ENCODE peak calls at places on chromosomes 12 and 14, in seven cellular contexts. W is dorsolateral prefrontal cortex, K is esophagus squamous epithelium, V is fibroblast of the aortic adventitia, E is astrocyte of the spinal cord, X is mucosa of descending colon, T is WERI-Rb-1. D is an unnamed sample.

GRCh38 chr14:30291216-30291615 is 267.7 kb upstream of the G2E3 start:
- DNase-seq in K (no peak), X (no peak), E (peak), V (peak), W (no peak), T (no peak), D (peak)

GRCh38 chr14:30692669-30693068 is 70.5 kb downstream of the SCFD1 start:
- DNase-seq in X (no peak), T (no peak), W (no peak), K (no peak), V (no peak), E (no peak), D (no peak)

GRCh38 chr14:95700221-95700976 is 13.5 kb downstream of the TCL1A start:
- DNase-seq in K (no peak), X (no peak), W (no peak), T (no peak), E (no peak), V (no peak), D (no peak)

GRCh38 chr12:109111775-109112491 is 4.5 kb upstream of the ACACB start:
- DNase-seq in T (peak), V (peak), E (peak), K (no peak), W (peak), X (peak), D (no peak)

GRCh38 chr14:33679461-33680225 is 271.2 kb downstream of the EGLN3 start:
- DNase-seq in W (no peak), V (peak), K (no peak), X (no peak), E (peak), T (no peak), D (peak)

GRCh38 chr14:99552572-99553216 is 51.3 kb downstream of the CCDC85C start:
- DNase-seq in T (no peak), K (no peak), V (no peak), E (no peak), W (no peak), X (peak), D (no peak)

GRCh38 chr14:61429316-61429715 is 107.9 kb downstream of the PRKCH start:
- DNase-seq in W (no peak), V (no peak), E (no peak), T (no peak), X (no peak), K (no peak), D (no peak)

GRCh38 chr12:62799126-62799736 is 135.7 kb downstream of the PPM1H start:
- DNase-seq in K (no peak), V (peak), T (peak), W (peak), E (peak), X (peak), D (no peak)

GRCh38 chr12:124449623-124450375 is 117.6 kb downstream of the NCOR2 start:
- DNase-seq in E (no peak), T (no peak), W (no peak), V (no peak), X (no peak), K (no peak), D (no peak)

GRCh38 chr14:101761881-101762529 is 496 bp downstream of the PPP2R5C start:
- DNase-seq in E (no peak), K (peak), X (peak), T (peak), W (peak), V (no peak), D (no peak)

GRCh38 chr14:68922201-68922613 is 56.9 kb downstream of the ACTN1 start:
- DNase-seq in T (no peak), K (no peak), W (no peak), E (no peak), V (no peak), X (no peak), D (no peak)

GRCh38 chr14:23307687-23308644 is 1.3 kb downstream of the BCL2L2 start:
- DNase-seq in E (no peak), W (no peak), X (no peak), V (peak), T (no peak), K (no peak), D (no peak)

GRCh38 chr14:67268456-67269115 is 27.4 kb downstream of the PALS1 start:
- DNase-seq in W (no peak), K (no peak), X (no peak), V (no peak), E (no peak), T (no peak), D (no peak)

GRCh38 chr14:91368681-91369416 is 48.8 kb downstream of the CCDC88C start:
- DNase-seq in X (no peak), W (no peak), K (no peak), T (no peak), V (no peak), E (no peak), D (no peak)

GRCh38 chr12:129063600-129063999 is 210.3 kb downstream of the GLT1D1 start:
- DNase-seq in W (no peak), V (no peak), X (no peak), E (no peak), T (no peak), K (no peak), D (no peak)

GRCh38 chr12:67517181-67517887 is 131.2 kb upstream of the DYRK2 start:
- DNase-seq in W (peak), T (no peak), E (peak), K (no peak), V (peak), X (no peak), D (no peak)

GRCh38 chr12:91604897-91605296 is 422.3 kb upstream of the DCN start:
- DNase-seq in V (no peak), X (no peak), E (no peak), T (no peak), K (no peak), W (no peak), D (no peak)

GRCh38 chr12:1517007-1517406 is 77.4 kb downstream of the FBXL14 start:
- DNase-seq in W (no peak), T (peak), K (no peak), V (peak), E (peak), X (no peak), D (no peak)

GRCh38 chr14:40368314-40368713 is 936.1 kb upstream of the FBXO33 start:
- DNase-seq in T (no peak), X (no peak), K (no peak), V (no peak), W (no peak), E (peak), D (no peak)

GRCh38 chr14:94638330-94638729 is 26.1 kb downstream of the SERPINA3 start:
- DNase-seq in W (no peak), K (no peak), X (no peak), E (no peak), V (no peak), T (no peak), D (no peak)

GRCh38 chr14:54902143-54902520 is 494 bp downstream of the GCH1 start:
- DNase-seq in T (peak), K (peak), W (peak), E (peak), X (peak), V (peak), D (no peak)

GRCh38 chr12:92088802-92089201 is 56.8 kb downstream of the BTG1 start:
- DNase-seq in W (no peak), X (no peak), E (no peak), V (no peak), T (peak), K (no peak), D (no peak)

GRCh38 chr12:112848972-112849371 is 57.4 kb downstream of the RPH3A start:
- DNase-seq in T (no peak), V (no peak), X (no peak), K (no peak), W (no peak), E (no peak), D (no peak)

GRCh38 chr12:96078281-96078761 is 42.9 kb upstream of the LTA4H start:
- DNase-seq in V (peak), E (no peak), W (peak), K (no peak), T (no peak), X (no peak), D (no peak)

GRCh38 chr12:47391566-47391965 is 311.8 kb upstream of the AMIGO2 start:
- DNase-seq in T (no peak), W (no peak), K (no peak), V (no peak), E (no peak), X (peak), D (no peak)

GRCh38 chr12:109027767-109028166 is 6.9 kb upstream of the SVOP start:
- DNase-seq in K (no peak), W (no peak), T (no peak), X (no peak), V (peak), E (peak), D (no peak)

GRCh38 chr12:89280833-89281533 is 71.3 kb downstream of the DUSP6 start:
- DNase-seq in V (peak), W (no peak), T (no peak), K (no peak), X (no peak), E (no peak), D (no peak)

GRCh38 chr14:61512026-61512425 is 183.3 kb upstream of the HIF1A start:
- DNase-seq in K (no peak), W (no peak), T (no peak), V (no peak), X (no peak), E (no peak), D (no peak)

GRCh38 chr12:106903241-106903950 is 52.3 kb upstream of the TMEM263 start:
- DNase-seq in V (peak), E (peak), W (peak), K (no peak), X (peak), T (peak), D (no peak)

GRCh38 chr14:49634547-49635334 is at the start of gene DNAAF2:
- DNase-seq in E (peak), T (peak), K (peak), V (peak), W (peak), X (peak), D (peak)

GRCh38 chr12:70196732-70197361 is 46.4 kb upstream of the CNOT2 start:
- DNase-seq in E (peak), X (no peak), V (peak), K (no peak), W (peak), T (peak), D (no peak)

GRCh38 chr14:26180221-26180620 is 417.6 kb downstream of the NOVA1 start:
- DNase-seq in E (no peak), K (no peak), T (no peak), X (no peak), V (no peak), W (no peak), D (no peak)

GRCh38 chr12:116691205-116691604 is 46.7 kb downstream of the SPRING1 start:
- DNase-seq in W (no peak), K (no peak), T (no peak), E (no peak), X (no peak), V (no peak), D (no peak)

GRCh38 chr12:116684891-116685290 is 53.0 kb downstream of the SPRING1 start:
- DNase-seq in K (no peak), V (no peak), T (no peak), X (no peak), E (no peak), W (no peak), D (no peak)

GRCh38 chr12:116690016-116690709 is 47.7 kb downstream of the SPRING1 start:
- DNase-seq in E (no peak), W (no peak), V (no peak), K (no peak), X (no peak), T (peak), D (no peak)

GRCh38 chr12:116689586-116689985 is 48.3 kb downstream of the SPRING1 start:
- DNase-seq in T (no peak), E (no peak), W (no peak), X (no peak), K (no peak), V (no peak), D (no peak)

DNA sequence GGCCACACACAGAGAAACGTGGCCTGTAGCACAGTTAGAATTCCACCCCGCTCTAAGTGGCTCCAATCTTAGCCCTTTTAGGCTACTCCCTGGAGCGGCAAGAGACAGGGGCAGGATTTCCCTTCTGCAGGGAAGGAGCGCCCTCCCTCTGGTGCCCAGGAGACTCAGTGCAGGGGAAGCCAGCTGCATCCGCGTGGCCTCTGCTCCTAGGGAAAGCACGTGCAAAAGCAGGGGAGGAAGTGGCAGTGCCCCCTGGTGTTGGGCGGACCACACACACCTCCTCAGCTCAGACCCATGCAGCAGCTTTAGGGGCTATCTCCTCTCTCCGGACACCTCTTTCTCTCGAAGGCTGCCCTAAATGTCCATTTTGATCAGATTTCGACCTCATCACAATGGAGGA is 50.0 kb downstream of the SPRING1 start:
- DNase-seq in W (no peak), E (no peak), K (no peak), T (peak), X (peak), V (no peak), D (no peak)
- TF ChIP-seq CTCF in W (peak), E (peak), K (no peak), T (peak), X (no peak), V (peak), D (peak)

GRCh38 chr12:101792046-101792931 is 38.5 kb downstream of the GNPTAB start:
- DNase-seq in X (no peak), T (no peak), E (no peak), V (peak), K (no peak), W (no peak), D (no peak)
- TF ChIP-seq CTCF in X (no peak), T (peak), E (peak), V (peak), K (no peak), W (peak), D (peak)

DNA sequence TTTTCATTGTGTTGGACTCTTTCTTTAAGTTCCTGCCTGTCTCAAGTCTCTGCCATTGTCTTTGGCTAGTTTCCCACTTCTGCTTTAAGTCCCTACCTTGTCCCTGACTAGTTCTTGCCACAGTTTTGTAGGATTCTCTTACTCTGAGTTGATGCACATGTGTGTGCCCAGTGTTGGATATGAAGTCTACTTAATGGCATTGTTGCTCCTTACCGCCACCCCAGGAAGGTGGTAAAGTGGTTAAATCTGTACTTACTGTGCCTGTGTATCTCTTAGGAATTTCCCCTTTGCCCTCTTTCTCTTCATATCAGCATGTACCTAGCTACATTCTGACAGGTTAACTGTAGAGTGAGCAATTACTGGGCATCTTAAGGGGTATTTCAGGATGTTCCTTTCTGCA is 227.1 kb downstream of the NUBPL start:
- DNase-seq in X (no peak), E (no peak), K (no peak), T (no peak), V (no peak), W (no peak), D (no peak)
- TF ChIP-seq CTCF in X (no peak), E (no peak), K (no peak), T (no peak), V (no peak), W (no peak), D (no peak)

GRCh38 chr12:104456417-104456949 is at the start of gene CHST11:
- DNase-seq in V (peak), T (peak), X (peak), K (peak), E (peak), W (peak), D (peak)

GRCh38 chr12:104455594-104456416 is 943 bp upstream of the CHST11 start:
- DNase-seq in X (no peak), K (no peak), W (no peak), V (no peak), T (no peak), E (no peak), D (no peak)

GRCh38 chr12:104457746-104458644 is 1.2 kb downstream of the CHST11 start:
- DNase-seq in T (no peak), K (no peak), E (no peak), W (peak), X (peak), V (peak), D (no peak)

GRCh38 chr12:104458645-104459555 is 2.2 kb downstream of the CHST11 start:
- DNase-seq in X (peak), E (peak), T (no peak), W (peak), V (peak), K (no peak), D (no peak)

DNA sequence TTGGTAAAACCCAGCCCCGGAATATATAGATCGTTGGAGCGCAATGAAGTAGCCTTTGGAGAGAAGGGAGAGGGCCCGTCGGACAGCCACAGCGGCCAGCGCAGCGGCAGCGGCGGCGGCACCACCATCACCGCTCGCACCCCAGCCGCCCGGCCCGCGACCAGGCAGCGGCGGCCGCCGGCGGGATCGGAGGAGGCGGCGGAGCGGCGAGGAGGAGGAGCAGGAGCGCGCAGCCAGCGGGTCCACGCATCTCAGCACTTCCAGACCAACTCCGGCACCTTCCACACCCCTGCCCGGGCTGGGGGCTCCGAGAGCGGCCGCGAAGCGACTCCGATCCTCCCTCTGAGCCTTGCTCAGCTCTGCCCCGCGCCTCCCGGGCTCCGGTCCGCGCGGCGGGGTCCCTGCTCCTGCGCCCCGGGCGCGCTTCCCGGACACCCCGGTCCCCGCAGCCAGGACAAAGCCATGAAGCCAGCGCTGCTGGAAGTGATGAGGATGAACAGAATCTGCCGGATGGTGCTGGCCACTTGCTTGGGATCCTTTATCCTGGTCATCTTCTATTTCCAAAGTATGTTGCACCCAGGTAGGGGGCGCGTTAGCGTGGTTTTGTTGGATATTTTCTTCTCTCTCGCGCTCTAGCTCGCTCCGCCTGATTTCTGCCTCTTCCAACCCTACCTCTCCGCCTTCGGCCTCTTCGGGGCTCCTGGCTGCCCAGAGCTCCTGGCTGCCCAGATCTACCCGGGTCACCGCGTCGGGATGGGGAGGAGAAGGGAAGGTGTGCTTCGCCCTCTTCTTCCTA is 400 bp downstream of the CHST11 start:
- DNase-seq in X (peak), V (peak), W (peak), T (peak), E (peak), K (no peak), D (no peak)
- TF ChIP-seq CTCF in X (no peak), V (peak), W (peak), T (peak), E (peak), K (peak), D (peak)

GRCh38 chr12:29153231-29153630 is 4.2 kb downstream of the FAR2 start:
- DNase-seq in W (no peak), K (no peak), V (no peak), E (no peak), X (no peak), T (no peak), D (no peak)
- TF ChIP-seq CTCF in W (no peak), K (no peak), V (no peak), E (no peak), X (no peak), T (no peak), D (no peak)

GRCh38 chr12:75935544-75936242 is 95.9 kb downstream of the PHLDA1 start:
- DNase-seq in X (no peak), W (no peak), V (no peak), T (no peak), K (no peak), E (no peak), D (no peak)
- TF ChIP-seq CTCF in X (no peak), W (no peak), V (no peak), T (no peak), K (no peak), E (no peak), D (no peak)

GRCh38 chr14:38257500-38257899 is 1.6 kb upstream of the CLEC14A start:
- DNase-seq in V (no peak), K (no peak), E (no peak), T (no peak), W (no peak), X (no peak), D (no peak)

GRCh38 chr14:38255673-38256357 is at the start of gene CLEC14A:
- DNase-seq in E (peak), K (no peak), W (no peak), X (peak), T (no peak), V (no peak), D (no peak)

GRCh38 chr14:38254565-38255407 is 1.1 kb downstream of the CLEC14A start:
- DNase-seq in W (no peak), V (no peak), X (peak), K (no peak), T (no peak), E (peak), D (no peak)

GRCh38 chr14:38255408-38255672 is 553 bp downstream of the CLEC14A start:
- DNase-seq in V (no peak), X (no peak), K (no peak), W (no peak), E (peak), T (no peak), D (no peak)

DNA sequence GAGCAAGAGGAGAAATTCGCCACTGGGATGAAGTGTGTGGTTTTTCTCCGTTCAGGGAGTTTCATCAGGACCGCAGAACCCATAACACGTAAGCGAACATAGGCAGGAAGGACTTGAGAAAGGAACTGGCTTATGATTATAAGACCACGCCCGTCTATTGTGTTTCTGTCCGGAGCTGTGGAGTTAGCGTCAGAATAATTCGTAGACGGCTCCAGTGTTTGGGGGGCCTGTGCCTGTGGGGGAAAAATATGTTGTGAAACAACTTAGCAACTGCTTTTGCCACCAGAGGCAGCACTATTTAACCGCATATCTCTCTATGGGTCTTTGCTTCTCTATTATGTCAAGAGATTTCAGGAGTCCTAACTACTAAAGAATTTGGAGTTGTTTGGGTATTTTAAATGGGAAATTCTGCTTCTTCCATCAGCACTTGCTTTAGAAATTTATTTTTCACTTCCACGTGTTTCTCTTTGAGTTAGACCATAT is 506 bp upstream of the CLEC14A start:
- DNase-seq in W (no peak), V (peak), K (no peak), T (no peak), E (peak), X (no peak), D (no peak)
- TF ChIP-seq CTCF in W (no peak), V (peak), K (no peak), T (no peak), E (peak), X (no peak), D (no peak)

GRCh38 chr12:120737557-120738251 is 12.1 kb downstream of the ACADS start:
- DNase-seq in X (no peak), W (no peak), E (no peak), K (no peak), V (no peak), T (no peak), D (no peak)
- TF ChIP-seq CTCF in X (no peak), W (no peak), E (peak), K (no peak), V (peak), T (peak), D (peak)

D was measured in retinal pigment epithelial cell.